ENCODE peak calls at places on chromosomes 16 and 17, in eight cellular contexts. K is esophagus muscularis mucosa, P is WERI-Rb-1, S is breast epithelium, Y is psoas muscle, E is BE2C, O is stomach, N is Peyer's patch. T is an unnamed sample.

GRCh38 chr16:46832757-46833464 is 1.9 kb upstream of the C16orf87 start:
- DNase-seq in N (no peak), E (no peak), P (no peak), O (no peak), S (no peak), K (no peak), Y (no peak), T (no peak)

GRCh38 chr17:50277357-50277754 is 3.1 kb downstream of the TMEM92 start:
- DNase-seq in P (no peak), N (no peak), E (no peak), O (no peak), S (no peak), Y (no peak), K (no peak), T (no peak)

GRCh38 chr16:84463221-84463620 is 41.2 kb downstream of the MEAK7 start:
- DNase-seq in Y (no peak), P (no peak), N (no peak), E (no peak), K (no peak), O (peak; percentile 11), S (peak; percentile 43), T (no peak)

GRCh38 chr17:13288248-13288647 is 270.4 kb upstream of the ELAC2 start:
- DNase-seq in N (no peak), Y (no peak), E (no peak), S (no peak), K (no peak), P (no peak), O (no peak), T (no peak)

GRCh38 chr16:47624563-47624962 is 163.4 kb downstream of the PHKB start:
- DNase-seq in S (no peak), P (no peak), E (no peak), O (no peak), Y (no peak), N (no peak), K (no peak), T (no peak)

GRCh38 chr17:74152591-74153455 is 50.7 kb upstream of the RPL38 start:
- DNase-seq in N (no peak), E (peak; percentile 85), K (peak; percentile 86), S (no peak), Y (no peak), P (peak; percentile 60), O (no peak), T (no peak)

GRCh38 chr17:82816358-82816757 is 23.5 kb downstream of the ZNF750 start:
- DNase-seq in Y (no peak), P (no peak), N (no peak), O (no peak), K (no peak), S (no peak), E (no peak), T (no peak)

GRCh38 chr17:66986659-66987058 is 22.2 kb downstream of the CACNG4 start:
- DNase-seq in S (no peak), O (no peak), E (no peak), K (no peak), Y (no peak), P (no peak), N (no peak), T (no peak)

GRCh38 chr16:4214215-4214621 is 27.7 kb downstream of the SRL start:
- DNase-seq in N (no peak), K (no peak), Y (peak; percentile 62), P (no peak), O (peak; percentile 37), E (no peak), S (no peak), T (peak; percentile 94)

GRCh38 chr17:12665263-12666210 is at the start of gene MYOCD:
- DNase-seq in S (no peak), O (peak; percentile 27), E (no peak), P (peak; percentile 33), N (no peak), Y (peak; percentile 15), K (no peak), T (no peak)

GRCh38 chr16:89103156-89103555 is 9.5 kb downstream of the ACSF3 start:
- DNase-seq in N (no peak), E (no peak), O (peak; percentile 63), Y (no peak), K (no peak), S (no peak), P (no peak), T (no peak)

GRCh38 chr16:19040400-19040799 is 27.0 kb upstream of the COQ7 start:
- DNase-seq in K (no peak), E (no peak), S (no peak), P (no peak), O (no peak), Y (no peak), N (no peak), T (no peak)

GRCh38 chr16:85733839-85734170 is 17.1 kb downstream of the C16orf74 start:
- DNase-seq in P (no peak), O (no peak), K (no peak), S (no peak), Y (no peak), N (no peak), E (no peak), T (no peak)

GRCh38 chr16:89370081-89370511 is 120.3 kb downstream of the ANKRD11 start:
- DNase-seq in N (no peak), P (no peak), O (no peak), K (no peak), E (no peak), S (no peak), Y (no peak), T (no peak)

GRCh38 chr17:37187262-37187661 is 188.5 kb upstream of the C17orf78 start:
- DNase-seq in Y (no peak), N (no peak), E (no peak), K (no peak), S (no peak), O (no peak), P (no peak), T (no peak)

GRCh38 chr17:4806420-4806769 is 557 bp upstream of the PLD2 start:
- DNase-seq in P (no peak), O (no peak), Y (no peak), K (no peak), N (no peak), E (no peak), S (no peak), T (no peak)

GRCh38 chr16:81600275-81600674 is 155.7 kb downstream of the CMIP start:
- DNase-seq in Y (no peak), E (peak; percentile 55), K (no peak), N (no peak), P (no peak), S (no peak), O (no peak), T (peak; percentile 35)

GRCh38 chr16:21222495-21223337 is 10.8 kb upstream of the ANKS4B start:
- DNase-seq in K (no peak), P (no peak), S (no peak), E (no peak), O (no peak), N (no peak), Y (no peak), T (no peak)

GRCh38 chr16:54118846-54119245 is 167.7 kb downstream of the IRX3 start:
- DNase-seq in N (no peak), S (no peak), O (no peak), P (no peak), Y (no peak), E (no peak), K (no peak), T (peak; percentile 59)

GRCh38 chr17:69677130-69677529 is 262.6 kb downstream of the MAP2K6 start:
- DNase-seq in K (no peak), S (no peak), N (no peak), O (no peak), Y (no peak), P (no peak), E (no peak), T (peak; percentile 12)
- TF ChIP-seq CTCF in K (no peak), S (no peak), N (no peak), O (no peak), Y (peak; percentile 25), P (no peak), E (no peak), T (no peak)

GRCh38 chr17:27456681-27457404 is 595 bp downstream of the KSR1 start:
- DNase-seq in K (no peak), S (no peak), Y (peak; percentile 44), N (peak; percentile 24), P (peak; percentile 12), E (peak; percentile 39), O (no peak), T (no peak)

GRCh38 chr17:27457731-27458523 is 1.7 kb downstream of the KSR1 start:
- DNase-seq in S (no peak), E (no peak), N (peak; percentile 36), Y (no peak), K (no peak), P (peak; percentile 17), O (no peak), T (no peak)

GRCh38 chr17:27457405-27457730 is 1.1 kb downstream of the KSR1 start:
- DNase-seq in O (no peak), E (no peak), S (no peak), Y (no peak), N (no peak), K (no peak), P (peak; percentile 28), T (no peak)

GRCh38 chr17:27459433-27459832 is 3.2 kb downstream of the KSR1 start:
- DNase-seq in Y (no peak), S (no peak), P (no peak), K (no peak), O (no peak), N (no peak), E (no peak), T (no peak)

GRCh38 chr17:27458524-27458908 is 2.3 kb downstream of the KSR1 start:
- DNase-seq in S (no peak), E (no peak), N (no peak), K (no peak), Y (no peak), P (no peak), O (no peak), T (no peak)
- H3K4me3 ChIP-seq in S (peak overlapping the region; percentile 82), E (no peak overlapping the region), N (no peak overlapping the region), K (no peak overlapping the region), Y (no peak overlapping the region), P (peak overlapping the region; percentile 85), O (peak overlapping the region; percentile 70), T (no peak overlapping the region)

GRCh38 chr16:62068747-62069146 is 32.5 kb upstream of the CDH8 start:
- DNase-seq in E (peak; percentile 10), P (peak; percentile 6), Y (no peak), O (no peak), K (no peak), S (no peak), N (no peak), T (no peak)
- TF ChIP-seq CTCF in E (peak; percentile 57), P (peak; percentile 51), Y (no peak), O (no peak), K (no peak), S (no peak), N (no peak), T (no peak)

DNA sequence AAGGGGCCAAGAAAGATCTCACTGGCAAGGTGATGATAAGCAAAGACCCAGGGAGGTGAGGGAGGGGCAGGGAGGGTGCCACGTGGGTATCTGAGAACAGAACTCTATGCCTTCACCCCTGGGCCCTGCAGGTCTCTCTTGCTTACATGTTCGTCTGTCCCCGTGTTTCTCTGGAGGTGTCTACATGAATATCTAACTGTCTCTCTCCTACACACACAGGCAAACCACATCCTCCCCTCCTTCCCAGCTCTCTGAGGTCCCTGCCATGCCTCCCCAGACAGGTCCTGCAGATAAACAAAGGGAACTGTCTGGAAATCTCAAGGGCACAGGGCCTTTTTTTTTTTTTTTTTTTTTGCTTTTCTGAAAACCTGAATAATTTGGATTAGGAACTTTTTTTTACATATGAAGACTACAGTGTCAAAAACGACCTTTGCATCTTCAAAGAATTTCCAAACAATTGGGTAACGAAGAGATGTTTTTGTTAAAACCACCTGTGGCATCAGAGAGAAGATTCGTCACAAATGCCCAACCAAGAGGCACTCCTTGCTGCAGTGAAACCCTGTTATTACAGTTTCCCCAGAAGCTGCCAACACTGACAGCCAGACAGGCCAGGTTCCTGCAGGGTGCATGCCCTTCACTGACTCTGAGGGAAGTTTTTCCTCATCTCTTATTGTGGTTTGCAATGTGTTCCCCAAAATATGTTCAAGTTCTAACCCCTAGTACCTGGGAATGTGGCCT is 17.8 kb downstream of the PLLP start:
- DNase-seq in P (no peak), E (peak; percentile 32), Y (no peak), K (no peak), O (peak; percentile 61), N (peak; percentile 37), S (no peak), T (no peak)
- H3K4me3 ChIP-seq in P (no peak overlapping the region), E (peak overlapping the region; percentile 52), Y (no peak overlapping the region), K (no peak overlapping the region), O (no peak overlapping the region), N (peak overlapping the region; percentile 34), S (no peak overlapping the region), T (no peak overlapping the region)